ENCODE peak calls at places on chromosome 19, in four cellular contexts. H, C, V and R are unnamed samples.

GRCh38 chr19:30878456-30878855 is 470.8 kb downstream of the TSHZ3 start:
- DNase-seq in C (no peak), V (no peak), H (no peak), R (no peak)

GRCh38 chr19:51501594-51502263 is at the start of gene SIGLEC12:
- DNase-seq in V (no peak), C (no peak), H (no peak), R (no peak)

GRCh38 chr19:17553256-17553655 is 2.2 kb upstream of the COLGALT1 start:
- DNase-seq in V (no peak), H (no peak), C (peak), R (peak)

GRCh38 chr19:8608858-8609209 is 1.7 kb downstream of the ADAMTS10 start:
- DNase-seq in C (no peak), H (no peak), V (no peak), R (no peak)

GRCh38 chr19:13717194-13717643 is 47.1 kb upstream of the MRI1 start:
- DNase-seq in H (no peak), V (no peak), C (peak), R (no peak)

GRCh38 chr19:38210458-38210987 is 13.5 kb downstream of the DPF1 start:
- DNase-seq in H (no peak), V (no peak), C (peak), R (no peak)

GRCh38 chr19:49814010-49814409 is 918 bp upstream of the FUZ start:
- DNase-seq in H (no peak), C (no peak), V (no peak), R (no peak)

GRCh38 chr19:7294571-7295212 is 478 bp upstream of the INSR start:
- DNase-seq in C (peak), V (peak), H (no peak), R (no peak)

GRCh38 chr19:29588095-29588494 is 18.0 kb upstream of the POP4 start:
- DNase-seq in H (no peak), V (no peak), C (no peak), R (no peak)

GRCh38 chr19:49689133-49690072 is at the start of gene ADM5:
- DNase-seq in H (no peak), C (no peak), V (no peak), R (no peak)

GRCh38 chr19:6730153-6730804 is 7.1 kb downstream of the GPR108 start:
- DNase-seq in H (no peak), V (peak), C (no peak), R (no peak)

GRCh38 chr19:41706741-41707501 is 1.5 kb upstream of the CEACAM5 start:
- DNase-seq in H (no peak), C (no peak), V (peak), R (no peak)

GRCh38 chr19:49014123-49014869 is 2.6 kb downstream of the LHB start:
- DNase-seq in H (no peak), V (no peak), C (peak), R (no peak)

GRCh38 chr19:3593156-3593555 is 7.9 kb downstream of the GIPC3 start:
- DNase-seq in H (no peak), V (no peak), C (no peak), R (no peak)

GRCh38 chr19:39518458-39518857 is 3.5 kb downstream of the SELENOV start:
- DNase-seq in H (no peak), V (no peak), C (no peak), R (no peak)

GRCh38 chr19:52992109-52993004 is 21.4 kb upstream of the ERVV-1 start:
- DNase-seq in C (peak), H (no peak), V (no peak), R (no peak)

GRCh38 chr19:38792250-38793111 is 3.5 kb downstream of the LGALS7B start:
- DNase-seq in H (no peak), C (no peak), V (no peak), R (no peak)

GRCh38 chr19:49690073-49690655 is 752 bp upstream of the CPT1C start:
- DNase-seq in H (no peak), V (no peak), C (no peak), R (no peak)

GRCh38 chr19:3335431-3336350 is 30.7 kb upstream of the NFIC start:
- DNase-seq in V (no peak), C (peak), H (no peak), R (no peak)

GRCh38 chr19:5567360-5567970 is at the start of gene TINCR:
- DNase-seq in V (no peak), H (no peak), C (no peak), R (no peak)

GRCh38 chr19:24069907-24070657 is 16.9 kb upstream of the ZNF254 start:
- DNase-seq in H (no peak), V (no peak), C (peak), R (no peak)

GRCh38 chr19:32104465-32105235 is 240.8 kb upstream of the ZNF507 start:
- DNase-seq in C (peak), V (no peak), H (peak), R (no peak)

GRCh38 chr19:47240996-47241918 is 10.3 kb upstream of the BBC3 start:
- DNase-seq in V (peak), C (peak), H (no peak), R (no peak)

GRCh38 chr19:47032171-47032811 is 12.7 kb downstream of the NPAS1 start:
- DNase-seq in V (peak), H (no peak), C (no peak), R (no peak)

GRCh38 chr19:30543243-30543945 is 171.2 kb downstream of the ZNF536 start:
- DNase-seq in H (no peak), C (no peak), V (no peak), R (no peak)

GRCh38 chr19:13018037-13018914 is 23.0 kb downstream of the NFIX start:
- DNase-seq in H (no peak), C (peak), V (no peak), R (no peak)

GRCh38 chr19:29805026-29805925 is 6.5 kb upstream of the CCNE1 start:
- DNase-seq in C (peak), H (no peak), V (no peak), R (no peak)

GRCh38 chr19:4157164-4157563 is 3.7 kb downstream of the CREB3L3 start:
- DNase-seq in H (no peak), V (no peak), C (no peak), R (no peak)

GRCh38 chr19:33278023-33278402 is 24.3 kb downstream of the CEBPA start:
- DNase-seq in V (no peak), H (no peak), C (no peak), R (no peak)

GRCh38 chr19:55502197-55502952 is 14.1 kb downstream of the SSC5D start:
- DNase-seq in H (no peak), V (no peak), C (no peak), R (no peak)

GRCh38 chr19:55500368-55500952 is 12.2 kb downstream of the SSC5D start:
- DNase-seq in V (no peak), H (no peak), C (no peak), R (no peak)

GRCh38 chr19:55504252-55504603 is 16.0 kb downstream of the SSC5D start:
- DNase-seq in H (no peak), V (no peak), C (no peak), R (no peak)

GRCh38 chr19:55504981-55505380 is 16.7 kb downstream of the SSC5D start:
- DNase-seq in V (no peak), H (no peak), C (no peak), R (no peak)

DNA sequence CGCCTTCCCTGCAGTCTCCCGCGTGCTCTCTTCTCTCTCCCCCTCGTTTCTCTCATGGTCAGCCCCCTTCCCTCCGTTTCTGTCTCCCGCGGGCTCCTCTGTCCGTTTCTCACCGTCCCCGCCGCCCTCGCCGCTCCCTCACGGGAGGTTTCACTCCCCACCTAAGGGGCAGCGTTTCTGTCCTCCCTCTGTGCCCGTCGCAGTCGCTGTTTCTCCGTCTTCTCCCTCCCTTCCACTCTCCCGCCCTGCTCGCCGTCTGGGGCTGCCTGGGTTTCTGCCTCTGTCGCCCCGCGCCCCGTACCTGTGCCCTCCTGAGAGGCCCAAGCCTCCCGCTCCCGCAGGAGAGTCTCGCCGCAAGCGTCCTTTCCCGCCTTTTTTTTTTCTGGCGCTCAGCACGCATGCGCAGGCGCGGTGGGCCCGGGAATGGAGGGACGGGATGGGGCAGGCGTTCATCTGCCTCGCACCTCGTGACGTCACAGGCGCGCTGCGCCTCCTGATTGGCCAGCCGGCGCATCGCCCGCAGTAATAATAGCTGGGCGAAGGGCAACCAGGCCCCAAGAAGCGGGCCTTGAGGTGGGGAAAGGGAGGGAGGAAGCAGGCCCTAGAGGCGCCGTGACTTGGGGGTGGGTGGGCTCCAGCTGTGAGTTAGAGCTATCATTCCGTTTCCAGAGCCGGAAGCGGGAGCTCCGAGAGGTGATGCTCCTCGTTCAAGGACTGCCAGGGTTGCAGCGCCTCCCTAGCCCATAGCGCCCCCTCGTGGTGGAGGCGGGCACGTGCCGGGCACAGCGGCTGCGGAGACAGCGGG is 15.4 kb downstream of the SSC5D start:
- DNase-seq in H (no peak), C (peak), V (peak), R (no peak)
- H3K4me3 ChIP-seq in H (peak), C (peak), V (peak), R (peak)

GRCh38 chr19:35119091-35119490 is 3.5 kb downstream of the FXYD3 start:
- DNase-seq in C (no peak), H (no peak), V (no peak), R (no peak)
- TF ChIP-seq CTCF in C (no peak), H (no peak), V (no peak), R (no peak)

GRCh38 chr19:35869327-35870123 is 1.2 kb downstream of the APLP1 start:
- DNase-seq in H (peak), C (peak), V (peak), R (no peak)
- H3K4me3 ChIP-seq in H (peak), C (peak), V (peak), R (peak)

GRCh38 chr19:45929247-45929646 is 14.7 kb upstream of the NANOS2 start:
- DNase-seq in H (no peak), V (no peak), C (no peak), R (no peak)

GRCh38 chr19:45934551-45935230 is 20.1 kb upstream of the NANOS2 start:
- DNase-seq in V (no peak), H (no peak), C (no peak), R (no peak)

GRCh38 chr19:45933759-45934158 is 19.2 kb upstream of the NANOS2 start:
- DNase-seq in C (no peak), H (no peak), V (no peak), R (no peak)

GRCh38 chr19:45927565-45928261 is 13.1 kb upstream of the NANOS2 start:
- DNase-seq in H (peak), V (peak), C (peak), R (peak)

DNA sequence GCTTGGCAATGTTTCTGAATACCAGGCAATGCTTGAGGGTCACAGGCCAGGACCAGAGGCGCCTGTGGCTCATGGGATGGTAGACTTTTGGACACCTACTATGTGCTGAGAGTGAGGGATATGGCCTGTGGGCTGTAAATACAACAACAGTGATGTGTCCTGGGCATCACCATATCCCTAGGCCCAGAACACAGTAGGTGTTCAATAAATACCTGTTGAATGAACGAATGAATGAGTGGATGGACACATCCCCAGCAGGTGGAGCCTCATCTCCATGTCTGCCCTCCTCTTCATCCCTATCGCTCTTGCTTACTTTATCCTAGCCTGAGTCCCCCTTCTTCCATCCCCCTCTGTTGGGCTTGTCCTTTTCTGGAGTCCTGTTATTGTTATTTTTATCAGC is 16.5 kb upstream of the NANOS2 start:
- DNase-seq in H (no peak), C (no peak), V (no peak), R (no peak)
- TF ChIP-seq CTCF in H (no peak), C (no peak), V (peak), R (no peak)

GRCh38 chr19:18636183-18636968 is 452 bp upstream of the KLHL26 start:
- DNase-seq in H (peak), C (peak), V (peak), R (peak)

GRCh38 chr19:18639706-18640105 is 2.9 kb downstream of the KLHL26 start:
- DNase-seq in V (no peak), C (no peak), H (no peak), R (no peak)

GRCh38 chr19:18635831-18636182 is 1.0 kb upstream of the KLHL26 start:
- DNase-seq in H (no peak), C (no peak), V (no peak), R (no peak)

GRCh38 chr19:18636969-18637629 is at the start of gene KLHL26:
- DNase-seq in C (no peak), H (no peak), V (no peak), R (no peak)

GRCh38 chr19:18637644-18638630 is 1.1 kb downstream of the KLHL26 start:
- DNase-seq in V (no peak), H (no peak), C (no peak), R (no peak)
- H3K4me3 ChIP-seq in V (peak), H (peak), C (peak), R (peak)

GRCh38 chr19:22545751-22546150 is 88.4 kb upstream of the ZNF492 start:
- DNase-seq in H (no peak), C (peak), V (peak), R (no peak)
- TF ChIP-seq CTCF in H (no peak), C (no peak), V (peak), R (no peak)

DNA sequence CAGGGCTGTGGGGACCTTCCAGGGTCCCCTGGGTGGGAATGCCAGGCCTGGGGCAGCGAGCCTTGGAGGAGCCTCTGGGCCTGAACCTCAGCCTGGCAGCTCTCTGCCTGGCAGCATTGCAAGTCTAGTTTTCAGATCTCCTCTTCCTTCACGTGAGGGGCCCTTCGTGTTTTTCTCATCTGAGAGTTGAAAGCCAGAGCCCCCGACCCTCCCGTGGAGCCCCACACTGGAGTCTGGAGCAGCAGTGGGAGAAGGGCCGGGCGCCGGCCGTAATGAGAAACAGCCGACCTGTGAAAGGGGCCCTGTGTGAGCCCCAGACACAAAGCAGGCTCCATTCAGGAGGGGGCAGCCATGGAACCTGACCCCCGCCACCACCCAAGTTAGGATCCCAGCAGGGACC is 19.3 kb downstream of the TMED1 start:
- DNase-seq in H (no peak), C (no peak), V (no peak), R (no peak)
- H3K4me3 ChIP-seq in H (no peak), C (peak), V (no peak), R (peak)

GRCh38 chr19:54164369-54165068 is 5.0 kb upstream of the LENG1 start:
- DNase-seq in C (peak), H (no peak), V (no peak), R (no peak)

GRCh38 chr19:54169149-54169731 is 3.7 kb downstream of the TMC4 start:
- DNase-seq in C (no peak), V (no peak), H (no peak), R (no peak)

GRCh38 chr19:54172413-54172763 is 572 bp downstream of the TMC4 start:
- DNase-seq in H (no peak), C (no peak), V (no peak), R (no peak)

GRCh38 chr19:54165222-54165621 is 5.7 kb upstream of the LENG1 start:
- DNase-seq in V (no peak), C (no peak), H (no peak), R (no peak)

DNA sequence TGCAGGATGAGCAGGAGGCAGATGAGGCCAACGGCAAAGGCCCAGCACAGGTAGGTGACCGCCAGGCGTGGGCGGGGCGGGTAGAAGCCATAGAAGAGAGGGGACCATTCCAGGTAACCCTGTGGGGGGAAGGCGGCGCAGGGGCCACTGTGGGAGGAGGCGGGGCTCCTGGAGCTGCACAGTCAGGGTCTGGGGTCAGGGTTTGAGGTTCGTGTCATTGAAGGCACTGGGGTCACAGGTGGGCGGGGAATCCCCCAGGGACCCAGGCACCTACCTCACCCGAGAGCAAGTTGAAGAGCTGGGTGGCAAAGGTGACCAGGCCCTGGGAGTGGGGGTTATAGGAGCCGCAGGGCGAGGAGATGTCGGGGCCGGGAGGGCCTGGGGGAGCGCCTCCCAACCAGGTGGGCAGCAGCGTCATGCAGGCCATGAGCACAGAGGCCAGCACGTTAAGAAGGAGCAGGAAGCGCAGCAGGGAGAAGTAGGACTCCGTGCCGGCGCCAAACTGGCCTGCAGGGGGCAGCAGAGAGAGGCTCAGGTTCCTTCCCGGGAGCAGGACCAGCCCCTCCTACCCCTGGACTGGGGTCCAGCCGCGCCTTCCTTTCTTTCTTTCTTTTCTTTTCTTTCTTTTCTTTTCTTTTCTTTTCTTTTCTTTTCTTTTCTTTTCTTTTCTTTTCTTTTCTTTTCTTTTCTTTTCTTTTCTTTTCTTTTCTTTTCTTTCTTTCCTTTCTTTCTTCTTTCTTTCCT is 4.6 kb downstream of the TMC4 start:
- DNase-seq in V (peak), H (no peak), C (peak), R (no peak)
- TF ChIP-seq CTCF in V (peak), H (peak), C (peak), R (peak)

GRCh38 chr19:45577111-45577905 is 7.3 kb downstream of the OPA3 start:
- DNase-seq in V (no peak), H (peak), C (peak), R (peak)
- H3K4me3 ChIP-seq in V (no peak), H (no peak), C (no peak), R (no peak)

GRCh38 chr19:1621021-1621420 is 15.8 kb upstream of the UQCR11 start:
- DNase-seq in V (no peak), C (no peak), H (no peak), R (no peak)

GRCh38 chr19:1621574-1621973 is 16.3 kb upstream of the UQCR11 start:
- DNase-seq in V (no peak), H (no peak), C (no peak), R (no peak)

GRCh38 chr19:1622007-1622406 is 16.7 kb upstream of the UQCR11 start:
- DNase-seq in H (no peak), C (no peak), V (no peak), R (no peak)

GRCh38 chr19:1624458-1624857 is 19.2 kb upstream of the UQCR11 start:
- DNase-seq in H (no peak), C (peak), V (peak), R (no peak)

DNA sequence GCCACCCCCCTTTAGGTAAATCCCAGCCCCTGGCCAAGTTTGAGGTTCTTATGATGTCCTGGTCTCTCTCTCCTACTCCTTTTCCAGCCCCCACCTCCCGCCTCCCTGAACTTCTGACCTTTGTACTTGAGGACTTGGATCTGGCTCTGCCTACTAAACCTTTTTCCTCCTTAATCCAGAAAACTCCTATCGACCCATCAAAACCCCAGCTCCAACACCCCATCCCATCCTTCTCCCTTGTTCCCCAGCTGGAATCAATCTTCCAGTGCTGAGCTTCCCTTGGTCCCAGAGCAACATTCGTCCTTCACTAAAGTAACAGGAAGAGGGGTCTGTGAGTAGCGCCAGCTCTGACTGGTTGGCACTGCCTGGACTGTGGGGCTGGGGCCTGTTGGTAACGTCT is 17.3 kb upstream of the UQCR11 start:
- DNase-seq in H (no peak), V (no peak), C (no peak), R (no peak)
- TF ChIP-seq CTCF in H (no peak), V (no peak), C (no peak), R (no peak)